ENCODE peak calls at places on chromosomes 7 and 10, in four cellular contexts. P is brain microvascular endothelial cell, J is A673, X is astrocyte of the spinal cord. K is an unnamed sample.

GRCh38 chr7:20232848-20233247 is 15.7 kb upstream of the MACC1 start:
- DNase-seq in P (no peak), J (no peak), X (no peak), K (peak)

GRCh38 chr10:51079331-51079730 is 5.0 kb downstream of the PRKG1 start:
- DNase-seq in P (no peak), J (no peak), X (no peak), K (no peak)

GRCh38 chr7:22001345-22002004 is 55.8 kb upstream of the CDCA7L start:
- DNase-seq in P (peak), J (peak), X (peak), K (peak)

GRCh38 chr10:79246606-79247275 is 100.5 kb upstream of the PPIF start:
- DNase-seq in P (no peak), J (no peak), X (no peak), K (no peak)

GRCh38 chr7:2982831-2983230 is 60.8 kb downstream of the CARD11 start:
- DNase-seq in P (no peak), J (no peak), X (no peak), K (peak)

GRCh38 chr10:50216894-50217293 is 34.4 kb downstream of the ASAH2 start:
- DNase-seq in P (peak), J (peak), X (peak), K (no peak)

GRCh38 chr10:533186-533585 is 156.3 kb downstream of the DIP2C start:
- DNase-seq in P (no peak), J (no peak), X (no peak), K (no peak)

GRCh38 chr7:131546583-131547111 is 9.8 kb downstream of the PODXL start:
- DNase-seq in P (no peak), J (peak), X (no peak), K (no peak)

GRCh38 chr10:71474702-71475242 is 78.1 kb downstream of the CDH23 start:
- DNase-seq in P (no peak), J (no peak), X (no peak), K (no peak)
- H3K4me3 ChIP-seq in P (no peak), J (no peak), X (no peak), K (no peak)

GRCh38 chr10:68105820-68106219 is 3.5 kb upstream of the MYPN start:
- DNase-seq in P (peak), J (peak), X (peak), K (no peak)
- H3K4me3 ChIP-seq in P (peak), J (peak), X (no peak), K (no peak)

GRCh38 chr10:75726522-75727493 is 295.4 kb downstream of the LRMDA start:
- DNase-seq in P (no peak), J (no peak), X (no peak), K (no peak)
- H3K4me3 ChIP-seq in P (no peak), J (no peak), X (no peak), K (no peak)

GRCh38 chr10:49008505-49009202 is 69.0 kb upstream of the LRRC18 start:
- DNase-seq in P (no peak), J (no peak), X (no peak), K (no peak)

GRCh38 chr10:49001861-49002675 is 62.4 kb upstream of the LRRC18 start:
- DNase-seq in P (no peak), J (no peak), X (no peak), K (no peak)

GRCh38 chr10:49008056-49008455 is 68.4 kb upstream of the LRRC18 start:
- DNase-seq in P (no peak), J (no peak), X (no peak), K (no peak)

GRCh38 chr10:49007128-49007527 is 67.5 kb upstream of the LRRC18 start:
- DNase-seq in P (no peak), J (no peak), X (no peak), K (no peak)

GRCh38 chr10:49005270-49005669 is 65.6 kb upstream of the LRRC18 start:
- DNase-seq in P (no peak), J (no peak), X (no peak), K (no peak)
- H3K4me3 ChIP-seq in P (no peak), J (no peak), X (no peak), K (no peak)